ENCODE peak calls at places on chromosome 18, in ten cellular contexts. V is SK-N-SH, B is cardiac fibroblast, U is kidney epithelial cell, M is nephron progenitor cell, O is prostate gland, Q is neural progenitor cell, G is right lobe of liver, Y is foreskin fibroblast, Z is astrocyte. L is an unnamed sample.

GRCh38 chr18:54672846-54673475 is 81.9 kb downstream of the DYNAP start:
- DNase-seq in Q (peak; percentile 9), B (peak; percentile 3), M (peak; percentile 26), Z (peak; percentile 68), U (no peak), O (no peak), G (no peak), Y (peak; percentile 47), V (no peak), L (no peak)

GRCh38 chr18:46471809-46472498 is 185.1 kb downstream of the LOXHD1 start:
- DNase-seq in Q (no peak), Z (no peak), U (no peak), V (no peak), B (no peak), M (no peak), O (no peak), Y (no peak), G (no peak), L (no peak)

GRCh38 chr18:77248873-77249582 is 620 bp upstream of the GALR1 start:
- DNase-seq in V (no peak), O (no peak), Q (peak; percentile 44), Y (no peak), G (no peak), M (no peak), U (no peak), Z (no peak), B (no peak), L (no peak)

GRCh38 chr18:23982154-23983071 is 32.1 kb upstream of the TTC39C start:
- DNase-seq in Q (peak; percentile 30), G (peak; percentile 60), M (peak; percentile 25), B (peak; percentile 83), U (no peak), Z (peak; percentile 73), V (peak; percentile 48), O (no peak), Y (peak; percentile 29), L (no peak)

GRCh38 chr18:67634631-67635338 is 118.3 kb upstream of the DSEL start:
- DNase-seq in Z (no peak), V (no peak), U (no peak), Y (no peak), G (no peak), O (no peak), M (no peak), Q (no peak), B (no peak), L (no peak)

GRCh38 chr18:35658112-35658511 is 76.6 kb downstream of the GALNT1 start:
- DNase-seq in O (no peak), V (no peak), M (no peak), Z (no peak), B (no peak), U (no peak), G (no peak), Q (no peak), Y (no peak), L (no peak)

GRCh38 chr18:38427736-38428135 is 862.1 kb upstream of the CELF4 start:
- DNase-seq in O (no peak), B (no peak), G (no peak), M (no peak), Z (no peak), Q (no peak), V (no peak), U (no peak), Y (no peak), L (no peak)

GRCh38 chr18:7066965-7067555 is 50.5 kb downstream of the LAMA1 start:
- DNase-seq in O (no peak), V (no peak), U (no peak), G (no peak), Y (no peak), M (no peak), Q (no peak), Z (no peak), B (no peak), L (no peak)

GRCh38 chr18:13660510-13660909 is 65.8 kb downstream of the FAM210A start:
- DNase-seq in U (no peak), B (peak; percentile 59), O (no peak), V (no peak), Y (no peak), Z (no peak), Q (no peak), M (no peak), G (no peak), L (no peak)

GRCh38 chr18:54717673-54718435 is 110.4 kb upstream of the RAB27B start:
- DNase-seq in G (no peak), M (peak; percentile 49), O (no peak), B (peak; percentile 16), V (peak; percentile 56), Z (peak; percentile 35), Q (peak; percentile 71), U (no peak), Y (no peak), L (no peak)

GRCh38 chr18:33611525-33612135 is 33.6 kb downstream of the ASXL3 start:
- DNase-seq in M (no peak), Z (no peak), Y (no peak), Q (no peak), B (no peak), O (no peak), U (no peak), G (no peak), V (no peak), L (no peak)

GRCh38 chr18:9233771-9234440 is 97.3 kb downstream of the ANKRD12 start:
- DNase-seq in Z (no peak), M (no peak), O (no peak), Q (peak; percentile 22), G (no peak), U (no peak), Y (no peak), B (no peak), V (no peak), L (no peak)

DNA sequence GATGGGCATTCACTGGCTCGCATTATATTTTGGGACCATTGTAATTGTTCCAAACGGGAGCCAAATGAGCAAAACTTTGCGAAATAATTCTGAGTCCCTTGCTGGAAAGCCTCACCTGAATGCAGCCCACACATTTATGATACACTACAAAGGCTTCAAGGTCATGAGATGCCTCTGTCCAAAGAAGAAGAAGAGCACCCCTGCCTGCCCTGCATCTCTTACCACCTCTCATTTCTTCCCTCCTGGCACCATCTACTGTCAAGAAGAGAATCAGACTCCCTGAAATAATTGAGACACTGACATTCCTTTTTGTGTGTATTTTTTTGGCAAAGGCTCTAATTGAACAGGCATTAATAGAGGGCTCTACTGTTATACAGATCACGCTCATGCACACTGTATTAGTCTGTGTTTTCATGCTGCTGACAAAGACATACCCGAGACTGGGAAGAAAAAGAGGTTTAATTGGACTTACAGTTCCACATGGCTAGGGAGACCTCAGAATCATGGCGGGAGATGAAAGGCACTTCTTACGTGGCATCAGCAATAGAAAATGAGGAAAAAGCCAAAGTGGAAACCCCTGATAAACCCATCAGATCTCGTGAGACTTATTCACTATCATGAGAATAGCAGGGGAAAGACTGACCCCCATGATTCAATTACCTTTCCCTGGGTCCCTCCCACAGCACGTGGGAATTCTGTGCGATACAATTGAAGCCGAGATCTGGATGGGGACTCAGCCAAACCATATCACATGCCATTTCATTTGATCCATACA is 176.3 kb downstream of the ALPK2 start:
- DNase-seq in U (no peak), M (no peak), Z (no peak), V (no peak), Y (no peak), O (no peak), Q (no peak), B (no peak), G (peak; percentile 89), L (no peak)
- TF ChIP-seq CTCF in U (no peak), M (no peak), Z (no peak), V (no peak), Y (no peak), O (no peak), Q (no peak), B (no peak), G (peak; percentile 6), L (no peak)

GRCh38 chr18:56238576-56238975 is 399.8 kb downstream of the TXNL1 start:
- DNase-seq in G (no peak), V (no peak), M (no peak), B (no peak), Z (no peak), O (no peak), U (no peak), Q (no peak), Y (no peak), L (no peak)
- TF ChIP-seq CTCF in G (no peak), V (peak; percentile 31), M (no peak), B (peak; percentile 43), Z (peak; percentile 13), O (no peak), U (no peak), Q (peak; percentile 5), Y (no peak), L (peak; percentile 13)

GRCh38 chr18:3051718-3052410 is 38.9 kb upstream of the LPIN2 start:
- DNase-seq in Z (no peak), Y (no peak), Q (no peak), U (no peak), M (no peak), B (no peak), O (no peak), V (no peak), G (peak; percentile 56), L (no peak)
- TF ChIP-seq CTCF in Z (no peak), Y (no peak), Q (no peak), U (no peak), M (no peak), B (no peak), O (no peak), V (no peak), G (no peak), L (no peak)

GRCh38 chr18:12283666-12284065 is 24.4 kb upstream of the TUBB6 start:
- DNase-seq in G (no peak), Y (no peak), Q (no peak), B (no peak), V (peak; percentile 50), Z (no peak), M (no peak), O (no peak), U (no peak), L (no peak)

GRCh38 chr18:12279781-12280531 is 25.8 kb downstream of the CIDEA start:
- DNase-seq in U (no peak), Q (no peak), B (no peak), O (no peak), Z (no peak), V (no peak), Y (no peak), G (no peak), M (no peak), L (no peak)

GRCh38 chr18:12281861-12282260 is 26.2 kb upstream of the TUBB6 start:
- DNase-seq in Q (no peak), U (no peak), Z (no peak), G (no peak), B (no peak), O (no peak), M (no peak), Y (no peak), V (no peak), L (no peak)

GRCh38 chr18:12282436-12283039 is 25.5 kb upstream of the TUBB6 start:
- DNase-seq in O (no peak), M (no peak), Z (peak; percentile 92), U (no peak), Q (no peak), G (no peak), Y (peak; percentile 89), V (no peak), B (peak; percentile 76), L (peak; percentile 83)

DNA sequence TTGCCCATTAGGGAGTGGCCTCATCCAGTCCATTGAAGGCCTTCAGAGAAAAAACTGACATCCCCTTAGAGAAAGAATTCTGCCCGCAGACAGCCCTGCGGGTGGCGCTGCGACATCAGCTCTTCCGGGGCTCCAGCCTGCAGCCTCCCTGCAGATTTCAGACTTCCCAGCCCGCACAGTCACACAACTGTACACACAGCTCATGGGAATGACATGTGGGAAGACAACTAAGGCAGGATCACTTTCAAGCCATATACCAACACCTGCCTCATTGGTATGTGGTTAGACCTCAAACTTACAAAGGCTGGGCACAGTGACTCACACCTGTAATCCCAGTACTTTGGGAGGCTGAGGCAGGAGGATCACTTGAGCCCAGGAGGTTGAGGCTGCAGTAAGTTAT is 24.8 kb upstream of the TUBB6 start:
- DNase-seq in Y (peak; percentile 38), G (no peak), O (no peak), U (no peak), Z (peak; percentile 69), M (no peak), Q (peak; percentile 48), V (no peak), B (peak; percentile 36), L (no peak)
- TF ChIP-seq CTCF in Y (peak; percentile 16), G (no peak), O (no peak), U (peak; percentile 17), Z (no peak), M (no peak), Q (peak; percentile 56), V (peak; percentile 43), B (peak; percentile 16), L (peak; percentile 24)

L was measured in BJ.